ENCODE peak calls at places on chromosomes 6 and 20, in six cellular contexts. One of them, this sample, is unnamed.

GRCh38 chr6:26122402-26122792 is 35.2 kb downstream of the HFE start:
- DNase-seq in A549: peak
- DNase-seq in NB4: peak
- DNase-seq in endothelial cell of umbilical vein: no peak
- DNase-seq in HepG2: peak
- DNase-seq in GM12878: no peak
- DNase-seq in this sample: peak

GRCh38 chr20:50790651-50791277 is 4.1 kb upstream of the BCAS4 start:
- DNase-seq in A549: peak
- DNase-seq in NB4: peak
- DNase-seq in endothelial cell of umbilical vein: peak
- DNase-seq in HepG2: peak
- DNase-seq in GM12878: peak
- DNase-seq in this sample: peak

GRCh38 chr6:98041072-98041471 is 758.1 kb upstream of the MMS22L start:
- DNase-seq in A549: no peak
- DNase-seq in NB4: no peak
- DNase-seq in endothelial cell of umbilical vein: no peak
- DNase-seq in HepG2: no peak
- DNase-seq in GM12878: no peak
- DNase-seq in this sample: no peak

GRCh38 chr6:133136177-133136896 is 104.8 kb upstream of the EYA4 start:
- DNase-seq in A549: no peak
- DNase-seq in NB4: no peak
- DNase-seq in endothelial cell of umbilical vein: no peak
- DNase-seq in HepG2: no peak
- DNase-seq in GM12878: no peak
- DNase-seq in this sample: no peak

GRCh38 chr20:24729896-24730605 is 219.0 kb upstream of the CST7 start:
- DNase-seq in A549: no peak
- DNase-seq in NB4: no peak
- DNase-seq in endothelial cell of umbilical vein: no peak
- DNase-seq in HepG2: no peak
- DNase-seq in GM12878: no peak
- DNase-seq in this sample: no peak

GRCh38 chr20:48698507-48699267 is 129.1 kb downstream of the PREX1 start:
- DNase-seq in A549: no peak
- DNase-seq in NB4: no peak
- DNase-seq in endothelial cell of umbilical vein: no peak
- DNase-seq in HepG2: no peak
- DNase-seq in GM12878: no peak
- DNase-seq in this sample: peak

GRCh38 chr6:51350308-51350904 is 531.7 kb downstream of the TFAP2B start:
- DNase-seq in A549: peak
- DNase-seq in NB4: peak
- DNase-seq in endothelial cell of umbilical vein: no peak
- DNase-seq in HepG2: no peak
- DNase-seq in GM12878: no peak
- DNase-seq in this sample: no peak

GRCh38 chr6:139449611-139450000 is 75.2 kb upstream of the CITED2 start:
- DNase-seq in A549: no peak
- DNase-seq in NB4: no peak
- DNase-seq in endothelial cell of umbilical vein: peak
- DNase-seq in HepG2: no peak
- DNase-seq in GM12878: no peak
- DNase-seq in this sample: peak

GRCh38 chr6:137811121-137811911 is 55.7 kb upstream of the TNFAIP3 start:
- DNase-seq in A549: peak
- DNase-seq in NB4: peak
- DNase-seq in endothelial cell of umbilical vein: peak
- DNase-seq in HepG2: peak
- DNase-seq in GM12878: peak
- DNase-seq in this sample: peak

GRCh38 chr20:53738039-53738944 is 144.7 kb upstream of the ZNF217 start:
- DNase-seq in A549: peak
- DNase-seq in NB4: peak
- DNase-seq in endothelial cell of umbilical vein: no peak
- DNase-seq in HepG2: peak
- DNase-seq in GM12878: no peak
- DNase-seq in this sample: peak

GRCh38 chr20:20432618-20433286 is 64.8 kb downstream of the INSM1 start:
- DNase-seq in A549: no peak
- DNase-seq in NB4: no peak
- DNase-seq in endothelial cell of umbilical vein: no peak
- DNase-seq in HepG2: no peak
- DNase-seq in GM12878: no peak
- DNase-seq in this sample: no peak
- TF ChIP-seq MYC in A549: no peak
- TF ChIP-seq MYC in NB4: no peak
- TF ChIP-seq MYC in endothelial cell of umbilical vein: no peak
- TF ChIP-seq MYC in HepG2: no peak
- TF ChIP-seq MYC in GM12878: no peak
- TF ChIP-seq MYC in this sample: no peak

DNA sequence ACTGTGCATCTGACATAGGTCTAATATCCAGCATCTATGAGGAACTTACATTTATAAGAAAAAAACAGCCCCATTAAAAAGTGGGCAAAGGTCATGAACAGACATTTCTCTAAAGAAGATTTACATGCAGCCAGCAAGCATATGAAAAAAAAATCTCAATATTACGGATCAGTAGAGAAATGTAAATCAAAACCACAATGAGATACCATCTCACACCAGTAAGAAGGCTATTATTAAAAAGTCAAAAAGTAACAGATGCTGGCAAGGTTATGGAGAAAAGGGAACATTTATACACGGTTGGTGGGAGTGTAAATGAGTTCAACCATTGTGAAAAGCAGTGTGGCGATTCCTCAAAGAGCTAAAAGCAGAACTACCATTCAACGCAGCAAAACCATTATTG is 13.1 kb downstream of the METTL24 start:
- DNase-seq in A549: no peak
- DNase-seq in NB4: no peak
- DNase-seq in endothelial cell of umbilical vein: no peak
- DNase-seq in HepG2: no peak
- DNase-seq in GM12878: no peak
- DNase-seq in this sample: no peak
- TF ChIP-seq MYC in A549: no peak
- TF ChIP-seq MYC in NB4: no peak
- TF ChIP-seq MYC in endothelial cell of umbilical vein: no peak
- TF ChIP-seq MYC in HepG2: no peak
- TF ChIP-seq MYC in GM12878: no peak
- TF ChIP-seq MYC in this sample: no peak

GRCh38 chr6:127518212-127518709 is 874 bp downstream of the MTCL3 start:
- DNase-seq in A549: peak
- DNase-seq in NB4: no peak
- DNase-seq in endothelial cell of umbilical vein: no peak
- DNase-seq in HepG2: no peak
- DNase-seq in GM12878: no peak
- DNase-seq in this sample: no peak

GRCh38 chr6:127518710-127519468 is at the start of gene MTCL3:
- DNase-seq in A549: peak
- DNase-seq in NB4: no peak
- DNase-seq in endothelial cell of umbilical vein: no peak
- DNase-seq in HepG2: no peak
- DNase-seq in GM12878: no peak
- DNase-seq in this sample: no peak

GRCh38 chr6:127519469-127519785 is 292 bp upstream of the MTCL3 start:
- DNase-seq in A549: no peak
- DNase-seq in NB4: no peak
- DNase-seq in endothelial cell of umbilical vein: no peak
- DNase-seq in HepG2: no peak
- DNase-seq in GM12878: no peak
- DNase-seq in this sample: no peak

GRCh38 chr6:127517698-127518097 is 1.4 kb downstream of the MTCL3 start:
- DNase-seq in A549: no peak
- DNase-seq in NB4: no peak
- DNase-seq in endothelial cell of umbilical vein: no peak
- DNase-seq in HepG2: no peak
- DNase-seq in GM12878: no peak
- DNase-seq in this sample: no peak

DNA sequence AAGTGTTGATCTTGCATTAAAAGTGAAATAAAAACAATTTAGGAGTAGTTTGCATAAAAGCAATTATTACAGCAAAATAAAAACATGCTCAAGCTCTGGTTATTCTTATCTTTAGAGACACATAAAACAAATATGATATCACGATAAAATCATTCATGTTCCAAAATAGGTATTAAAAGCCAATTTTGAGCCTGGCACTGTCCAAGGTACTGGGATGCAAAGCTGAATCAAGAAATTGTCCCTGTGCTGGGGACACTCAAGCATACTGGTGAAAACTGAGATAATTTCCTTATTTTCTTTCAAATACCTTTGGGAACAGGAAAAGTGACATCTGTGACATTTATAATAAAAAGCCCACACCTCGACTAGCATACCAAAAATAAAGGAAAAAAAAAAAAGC is 926 bp upstream of the MTCL3 start:
- DNase-seq in A549: peak
- DNase-seq in NB4: peak
- DNase-seq in endothelial cell of umbilical vein: no peak
- DNase-seq in HepG2: no peak
- DNase-seq in GM12878: no peak
- DNase-seq in this sample: no peak
- TF ChIP-seq MYC in A549: no peak
- TF ChIP-seq MYC in NB4: no peak
- TF ChIP-seq MYC in endothelial cell of umbilical vein: no peak
- TF ChIP-seq MYC in HepG2: no peak
- TF ChIP-seq MYC in GM12878: no peak
- TF ChIP-seq MYC in this sample: no peak

DNA sequence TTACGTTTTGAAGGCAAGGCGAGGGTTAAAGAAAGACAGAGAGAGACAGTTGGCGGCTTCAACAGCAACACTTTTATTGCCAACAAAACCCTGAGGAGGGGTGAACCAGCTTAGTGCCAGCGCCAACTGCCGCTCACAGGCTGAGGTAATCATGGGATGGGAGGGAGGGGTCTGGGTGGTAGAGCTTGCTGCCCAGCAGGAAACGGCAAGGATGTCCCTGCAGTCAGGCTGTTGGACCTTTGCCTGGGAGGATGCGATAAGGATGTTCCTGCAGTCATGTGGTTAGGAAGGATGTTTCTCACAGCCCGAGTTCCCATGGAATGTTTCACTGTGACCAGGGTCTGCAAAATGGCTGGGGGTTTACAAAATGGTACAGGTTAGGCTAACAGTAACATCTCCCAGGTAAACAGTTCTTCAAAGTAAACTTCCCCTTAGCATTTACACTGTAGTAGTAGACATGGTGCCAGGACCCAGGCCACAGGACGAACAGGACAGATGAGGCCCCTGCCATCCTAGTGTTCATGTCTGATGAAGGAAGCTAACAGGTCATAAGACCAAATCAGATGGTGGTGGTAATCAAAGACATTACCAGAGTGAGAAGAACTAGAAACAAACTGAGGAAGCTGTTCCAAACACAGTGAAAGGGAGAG is 647.3 kb upstream of the DEFB115 start:
- DNase-seq in A549: no peak
- DNase-seq in NB4: no peak
- DNase-seq in endothelial cell of umbilical vein: no peak
- DNase-seq in HepG2: no peak
- DNase-seq in GM12878: no peak
- DNase-seq in this sample: no peak
- TF ChIP-seq MYC in A549: no peak
- TF ChIP-seq MYC in NB4: no peak
- TF ChIP-seq MYC in endothelial cell of umbilical vein: no peak
- TF ChIP-seq MYC in HepG2: no peak
- TF ChIP-seq MYC in GM12878: no peak
- TF ChIP-seq MYC in this sample: no peak

DNA sequence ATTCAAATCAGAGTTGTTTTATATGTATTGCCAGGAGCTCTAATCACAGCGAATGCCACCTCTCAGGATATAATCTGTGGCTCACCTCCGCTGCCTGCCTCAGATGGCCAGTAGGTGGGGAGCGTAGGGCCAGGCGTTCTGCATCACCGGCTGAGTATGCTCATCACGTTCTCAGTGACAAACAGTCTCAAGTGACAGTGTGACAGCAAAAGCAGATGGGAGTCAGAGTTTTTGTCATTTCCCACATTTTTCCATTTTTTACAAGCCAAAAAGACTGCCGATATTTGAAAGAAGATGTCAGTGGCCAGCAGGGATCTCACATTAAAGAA is 208.7 kb downstream of the ALDH8A1 start:
- DNase-seq in A549: no peak
- DNase-seq in NB4: no peak
- DNase-seq in endothelial cell of umbilical vein: no peak
- DNase-seq in HepG2: no peak
- DNase-seq in GM12878: no peak
- DNase-seq in this sample: no peak
- TF ChIP-seq MYC in A549: no peak
- TF ChIP-seq MYC in NB4: no peak
- TF ChIP-seq MYC in endothelial cell of umbilical vein: no peak
- TF ChIP-seq MYC in HepG2: no peak
- TF ChIP-seq MYC in GM12878: no peak
- TF ChIP-seq MYC in this sample: no peak

GRCh38 chr6:142501795-142502194 is 200.0 kb downstream of the ADGRG6 start:
- DNase-seq in A549: no peak
- DNase-seq in NB4: no peak
- DNase-seq in endothelial cell of umbilical vein: no peak
- DNase-seq in HepG2: no peak
- DNase-seq in GM12878: no peak
- DNase-seq in this sample: no peak
- TF ChIP-seq MYC in A549: no peak
- TF ChIP-seq MYC in NB4: no peak
- TF ChIP-seq MYC in endothelial cell of umbilical vein: no peak
- TF ChIP-seq MYC in HepG2: no peak
- TF ChIP-seq MYC in GM12878: no peak
- TF ChIP-seq MYC in this sample: no peak

GRCh38 chr6:119466226-119466625 is 116.7 kb upstream of the MAN1A1 start:
- DNase-seq in A549: no peak
- DNase-seq in NB4: no peak
- DNase-seq in endothelial cell of umbilical vein: no peak
- DNase-seq in HepG2: no peak
- DNase-seq in GM12878: no peak
- DNase-seq in this sample: no peak

GRCh38 chr6:119463081-119463626 is 113.6 kb upstream of the MAN1A1 start:
- DNase-seq in A549: no peak
- DNase-seq in NB4: no peak
- DNase-seq in endothelial cell of umbilical vein: no peak
- DNase-seq in HepG2: no peak
- DNase-seq in GM12878: peak
- DNase-seq in this sample: no peak

GRCh38 chr6:119459207-119459974 is 109.8 kb upstream of the MAN1A1 start:
- DNase-seq in A549: no peak
- DNase-seq in NB4: no peak
- DNase-seq in endothelial cell of umbilical vein: no peak
- DNase-seq in HepG2: no peak
- DNase-seq in GM12878: peak
- DNase-seq in this sample: no peak

DNA sequence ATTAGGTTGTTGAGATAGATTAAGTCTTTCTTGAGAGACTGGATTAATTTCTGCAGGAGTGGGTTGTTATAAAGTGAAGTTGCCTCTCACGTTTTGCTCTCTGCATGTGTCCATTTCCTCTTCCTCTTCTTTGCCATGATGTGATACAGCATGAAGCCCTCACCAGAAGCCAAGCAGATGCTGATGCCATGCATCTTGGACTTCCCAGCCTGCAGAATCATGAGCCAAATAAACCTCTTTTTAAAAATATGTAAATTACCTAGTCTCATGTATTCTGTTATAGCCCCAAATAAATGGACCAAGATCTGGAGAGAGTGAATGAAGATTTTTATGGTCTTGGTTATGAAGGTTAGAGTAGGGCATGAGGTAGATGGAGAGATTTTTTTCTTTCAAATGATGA is 111.6 kb upstream of the MAN1A1 start:
- DNase-seq in A549: no peak
- DNase-seq in NB4: no peak
- DNase-seq in endothelial cell of umbilical vein: no peak
- DNase-seq in HepG2: no peak
- DNase-seq in GM12878: no peak
- DNase-seq in this sample: no peak
- TF ChIP-seq MYC in A549: no peak
- TF ChIP-seq MYC in NB4: no peak
- TF ChIP-seq MYC in endothelial cell of umbilical vein: no peak
- TF ChIP-seq MYC in HepG2: no peak
- TF ChIP-seq MYC in GM12878: no peak
- TF ChIP-seq MYC in this sample: no peak

This sample was measured in K562.